ENCODE peak calls at places on chromosome 20, in six cellular contexts. T, G, R, K, I and O are unnamed samples.

GRCh38 chr20:8639112-8639778 is 429.6 kb upstream of the PLCB4 start:
- DNase-seq in I (no peak), T (no peak), G (no peak), R (no peak), K (no peak), O (no peak)

GRCh38 chr20:57475388-57476072 is 49.4 kb downstream of the CTCFL start:
- DNase-seq in I (no peak), R (no peak), G (no peak), T (no peak), K (no peak), O (no peak)

GRCh38 chr20:3622411-3622810 is 40.8 kb downstream of the GFRA4 start:
- DNase-seq in I (no peak), R (no peak), G (no peak), K (no peak), T (no peak), O (no peak)

GRCh38 chr20:53656653-53657288 is 63.1 kb upstream of the ZNF217 start:
- DNase-seq in T (no peak), I (peak; percentile 75), G (no peak), K (no peak), R (no peak), O (no peak)

GRCh38 chr20:53654932-53655674 is 61.5 kb upstream of the ZNF217 start:
- DNase-seq in G (no peak), I (no peak), K (no peak), T (no peak), R (no peak), O (no peak)

GRCh38 chr20:19974621-19975435 is 42.3 kb upstream of the NAA20 start:
- DNase-seq in T (peak; percentile 89), R (peak; percentile 16), I (peak; percentile 94), G (peak; percentile 95), K (peak; percentile 70), O (peak; percentile 61)

GRCh38 chr20:60000271-60001026 is 42.2 kb downstream of the CDH26 start:
- DNase-seq in K (no peak), G (no peak), R (no peak), I (no peak), T (no peak), O (no peak)

GRCh38 chr20:47456952-47457724 is 44.5 kb upstream of the NCOA3 start:
- DNase-seq in I (peak; percentile 44), G (peak; percentile 85), T (peak; percentile 79), K (no peak), R (no peak), O (no peak)

GRCh38 chr20:40471261-40471629 is 217.8 kb downstream of the MAFB start:
- DNase-seq in K (no peak), G (peak; percentile 38), T (no peak), R (peak; percentile 25), I (no peak), O (no peak)

GRCh38 chr20:56843817-56844216 is 214.7 kb downstream of the TFAP2C start:
- DNase-seq in I (no peak), G (no peak), K (no peak), R (no peak), T (no peak), O (no peak)

GRCh38 chr20:2485662-2486061 is 15.1 kb upstream of the SNRPB start:
- DNase-seq in T (no peak), I (no peak), R (no peak), K (no peak), G (no peak), O (no peak)

GRCh38 chr20:59363094-59363493 is 62.7 kb downstream of the EDN3 start:
- DNase-seq in R (no peak), K (no peak), G (no peak), I (no peak), T (no peak), O (no peak)

GRCh38 chr20:16363832-16364687 is 209.2 kb downstream of the KIF16B start:
- DNase-seq in G (no peak), R (no peak), T (no peak), K (no peak), I (no peak), O (no peak)

GRCh38 chr20:60031107-60031506 is 72.9 kb downstream of the CDH26 start:
- DNase-seq in R (no peak), I (no peak), G (no peak), K (no peak), T (no peak), O (no peak)

GRCh38 chr20:23362392-23363256 is 642 bp downstream of the GZF1 start:
- DNase-seq in K (peak; percentile 21), R (no peak), I (no peak), G (no peak), T (no peak), O (no peak)

GRCh38 chr20:2655331-2656116 is 3.1 kb downstream of the NOP56 start:
- DNase-seq in G (no peak), T (no peak), K (no peak), R (no peak), I (no peak), O (no peak)

GRCh38 chr20:46545077-46545826 is 5.2 kb downstream of the OCSTAMP start:
- DNase-seq in K (no peak), G (no peak), I (no peak), T (no peak), R (no peak), O (no peak)

GRCh38 chr20:24933266-24933908 is 15.7 kb upstream of the CST7 start:
- DNase-seq in K (no peak), R (no peak), G (no peak), T (no peak), I (no peak), O (no peak)

GRCh38 chr20:42612262-42612661 is 577.4 kb downstream of the PTPRT start:
- DNase-seq in G (no peak), T (no peak), I (no peak), K (no peak), R (no peak), O (no peak)

GRCh38 chr20:43248341-43248740 is 58.6 kb upstream of the PTPRT start:
- DNase-seq in K (no peak), R (no peak), G (no peak), T (no peak), I (no peak), O (no peak)

GRCh38 chr20:59933849-59934585 is 580 bp upstream of the SYCP2 start:
- DNase-seq in T (peak; percentile 82), I (no peak), R (peak; percentile 87), K (peak; percentile 62), G (peak; percentile 92), O (peak; percentile 57)

GRCh38 chr20:23021941-23022340 is 13.2 kb upstream of the SSTR4 start:
- DNase-seq in K (no peak), R (no peak), T (no peak), I (no peak), G (peak; percentile 32), O (no peak)

GRCh38 chr20:16283307-16283706 is 289.9 kb downstream of the KIF16B start:
- DNase-seq in I (no peak), G (no peak), R (no peak), T (no peak), K (no peak), O (no peak)

GRCh38 chr20:57881466-57882405 is 171.9 kb upstream of the PMEPA1 start:
- DNase-seq in G (no peak), R (no peak), K (no peak), I (no peak), T (no peak), O (no peak)

GRCh38 chr20:36214684-36215256 is 21.5 kb upstream of the AAR2 start:
- DNase-seq in I (no peak), K (no peak), R (no peak), G (peak; percentile 73), T (peak; percentile 54), O (no peak)

GRCh38 chr20:36215778-36216177 is 20.5 kb upstream of the AAR2 start:
- DNase-seq in R (no peak), G (no peak), T (no peak), K (no peak), I (no peak), O (no peak)

GRCh38 chr20:36216314-36217025 is 19.8 kb upstream of the AAR2 start:
- DNase-seq in R (no peak), K (no peak), T (no peak), I (no peak), G (no peak), O (no peak)

GRCh38 chr20:36218380-36219064 is 17.8 kb upstream of the AAR2 start:
- DNase-seq in K (no peak), T (no peak), R (no peak), I (no peak), G (no peak), O (no peak)

GRCh38 chr20:36217226-36217625 is 19.1 kb upstream of the AAR2 start:
- DNase-seq in R (no peak), T (peak; percentile 78), K (no peak), G (peak; percentile 48), I (no peak), O (no peak)
- TF ChIP-seq CTCF in R (peak; percentile 13), T (no peak), K (no peak), G (no peak), I (no peak), O (no peak)

GRCh38 chr20:11207749-11208502 is 534.1 kb upstream of the JAG1 start:
- DNase-seq in G (peak; percentile 77), T (peak; percentile 72), I (peak; percentile 62), R (no peak), K (no peak), O (no peak)
- TF ChIP-seq CTCF in G (no peak), T (peak; percentile 23), I (no peak), R (no peak), K (no peak), O (no peak)

DNA sequence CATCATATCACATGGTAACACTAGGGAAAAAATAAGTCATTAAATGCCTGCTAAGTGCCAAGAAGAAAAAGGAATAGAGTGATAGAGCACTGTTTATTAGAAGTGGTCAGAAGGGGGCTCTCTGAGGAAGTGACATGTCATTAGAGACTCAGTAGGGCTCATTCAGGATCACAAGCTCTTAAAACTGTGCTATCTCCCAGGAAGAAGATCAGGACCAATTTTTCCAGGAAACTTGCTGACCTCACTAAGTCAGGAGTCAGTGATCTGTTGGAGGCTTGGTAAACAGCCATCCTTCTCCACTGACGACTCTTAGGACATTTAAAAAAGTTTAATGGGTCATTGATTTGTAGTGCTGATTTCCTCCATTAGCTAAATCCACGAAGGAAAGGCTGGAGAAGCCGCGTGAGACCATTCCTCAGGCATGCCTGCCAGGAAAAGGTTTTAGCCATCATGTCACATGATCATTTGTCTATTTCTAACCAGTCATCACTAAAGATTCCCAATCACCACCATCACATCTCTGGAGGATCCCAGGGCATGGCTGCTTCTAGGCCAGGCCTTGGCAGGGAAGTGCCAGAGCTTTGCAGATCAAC is 5.9 kb upstream of the PTPN1 start:
- DNase-seq in T (no peak), R (no peak), G (no peak), K (no peak), I (no peak), O (no peak)
- TF ChIP-seq CTCF in T (peak; percentile 10), R (no peak), G (no peak), K (no peak), I (no peak), O (no peak)

DNA sequence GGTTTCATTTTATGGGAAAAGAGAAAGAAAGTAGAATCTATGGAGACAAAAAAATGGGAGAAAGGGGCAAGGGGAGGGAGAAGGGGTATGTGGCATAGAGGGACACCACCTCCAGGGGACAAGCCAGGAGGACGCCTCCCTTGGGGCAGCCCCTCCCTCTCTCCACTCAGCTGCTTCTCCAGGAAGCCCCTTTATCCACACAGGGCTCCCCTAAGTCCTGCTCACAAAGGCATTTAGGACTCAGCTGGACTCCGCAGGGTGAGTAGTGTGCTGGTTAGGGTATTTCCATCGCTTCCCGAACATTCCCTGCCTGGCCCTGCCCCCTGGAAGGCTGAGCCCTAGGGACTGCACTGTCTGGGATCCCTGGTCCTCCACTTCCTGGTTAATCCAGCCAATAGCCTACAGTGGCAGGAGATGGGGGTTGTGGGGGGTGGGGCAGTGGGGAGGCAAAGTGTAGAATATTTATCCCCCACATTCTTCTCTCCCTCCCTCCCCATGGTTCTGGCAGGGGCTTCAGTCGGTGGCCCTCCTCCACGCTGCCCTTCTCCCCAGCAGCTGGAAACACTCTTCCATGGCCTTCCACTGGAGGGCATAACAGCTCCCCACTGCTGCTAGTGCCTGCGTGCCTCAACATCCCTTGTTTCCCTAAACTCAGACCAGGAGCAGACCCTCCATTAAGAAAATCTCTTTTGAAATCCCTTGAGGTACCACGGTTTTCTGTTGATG is 84.8 kb downstream of the SNX5 start:
- DNase-seq in R (no peak), I (no peak), T (no peak), K (no peak), G (no peak), O (no peak)
- TF ChIP-seq CTCF in R (no peak), I (no peak), T (no peak), K (no peak), G (no peak), O (no peak)